ENCODE peak calls at places on chromosomes 11 and 22, in ten cellular contexts. J is psoas muscle; P is CD4-positive, CD25-positive, alpha-beta regulatory T cell; O is right lobe of liver; A is pancreas; C is tibial artery; M is RWPE2; W is Peyer's patch; V is CD8-positive, alpha-beta T cell; G is CD8-positive, alpha-beta memory T cell. F is an unnamed sample.

GRCh38 chr11:82732348-82732733 is 1.3 kb downstream of the FAM181B start:
- DNase-seq in V (no peak), C (no peak), M (no peak), O (no peak), A (no peak), P (no peak), W (no peak), G (no peak), J (no peak), F (no peak)

GRCh38 chr11:102831709-102832492 is 11.5 kb downstream of the MMP3 start:
- DNase-seq in W (peak; percentile 48), O (no peak), C (no peak), V (no peak), J (no peak), P (no peak), A (no peak), M (no peak), G (no peak), F (no peak)

GRCh38 chr22:17233348-17234043 is 14.3 kb upstream of the ADA2 start:
- DNase-seq in V (no peak), G (no peak), A (no peak), P (no peak), M (no peak), J (no peak), C (no peak), W (no peak), O (no peak), F (no peak)

GRCh38 chr11:111021131-111021530 is 224.4 kb upstream of the POU2AF2 start:
- DNase-seq in O (no peak), V (no peak), W (no peak), G (no peak), A (no peak), P (no peak), M (no peak), C (no peak), J (peak; percentile 69), F (no peak)

GRCh38 chr11:64804346-64805210 is 1.6 kb upstream of the MAP4K2 start:
- DNase-seq in P (no peak), C (no peak), W (no peak), V (no peak), A (no peak), G (no peak), J (no peak), O (peak; percentile 55), M (no peak), F (no peak)

GRCh38 chr11:67674442-67674871 is at the start of gene ALDH3B2:
- DNase-seq in J (no peak), V (no peak), P (no peak), A (peak; percentile 77), G (no peak), M (peak; percentile 80), W (no peak), O (no peak), C (no peak), F (no peak)

GRCh38 chr11:43923327-43924111 is 18.9 kb upstream of the C11orf96 start:
- DNase-seq in J (peak; percentile 75), G (no peak), M (no peak), A (no peak), V (no peak), W (peak; percentile 62), C (peak; percentile 91), P (no peak), O (no peak), F (peak; percentile 58)

GRCh38 chr11:94671553-94672366 is 96.4 kb upstream of the AMOTL1 start:
- DNase-seq in A (no peak), W (no peak), G (no peak), J (no peak), P (no peak), V (no peak), C (no peak), M (no peak), O (no peak), F (no peak)

GRCh38 chr11:115007851-115008250 is 329.5 kb downstream of the NXPE2 start:
- DNase-seq in V (no peak), C (no peak), W (no peak), M (no peak), G (no peak), P (no peak), J (no peak), A (no peak), O (no peak), F (no peak)

GRCh38 chr11:10158461-10158860 is 135.6 kb downstream of the SBF2 start:
- DNase-seq in P (no peak), J (no peak), V (no peak), W (no peak), C (no peak), O (no peak), G (no peak), A (no peak), M (no peak), F (no peak)

GRCh38 chr11:69022268-69022667 is 9.2 kb upstream of the MRGPRF start:
- DNase-seq in V (no peak), J (no peak), W (no peak), M (no peak), C (peak; percentile 86), A (no peak), P (no peak), G (no peak), O (no peak), F (no peak)

GRCh38 chr22:49825436-49825835 is 2.2 kb downstream of the BRD1 start:
- DNase-seq in C (no peak), M (no peak), G (no peak), A (no peak), W (no peak), J (peak; percentile 39), P (no peak), O (no peak), V (no peak), F (no peak)

GRCh38 chr22:25777870-25778269 is 35.9 kb downstream of the MYO18B start:
- DNase-seq in O (no peak), A (no peak), J (peak; percentile 35), M (no peak), G (no peak), W (peak; percentile 48), V (no peak), P (no peak), C (no peak), F (peak; percentile 51)

GRCh38 chr11:1409108-1409851 is 19.5 kb downstream of the BRSK2 start:
- DNase-seq in G (no peak), J (no peak), C (no peak), M (no peak), P (no peak), V (no peak), W (no peak), A (peak; percentile 85), O (no peak), F (no peak)

GRCh38 chr11:1405186-1406020 is 15.7 kb downstream of the BRSK2 start:
- DNase-seq in W (no peak), M (no peak), C (no peak), P (no peak), A (no peak), J (no peak), V (no peak), G (no peak), O (no peak), F (no peak)

GRCh38 chr11:1406571-1407485 is 17.1 kb downstream of the BRSK2 start:
- DNase-seq in W (no peak), G (no peak), O (no peak), J (no peak), A (no peak), V (no peak), C (no peak), P (no peak), M (no peak), F (no peak)

GRCh38 chr11:1408346-1408745 is 18.6 kb downstream of the BRSK2 start:
- DNase-seq in P (no peak), O (no peak), M (no peak), W (no peak), J (no peak), A (no peak), C (no peak), V (no peak), G (no peak), F (no peak)

GRCh38 chr11:1407668-1408067 is 17.9 kb downstream of the BRSK2 start:
- DNase-seq in W (no peak), V (no peak), M (no peak), A (peak; percentile 58), P (no peak), J (no peak), G (no peak), O (no peak), C (no peak), F (no peak)
- H3K27me3 ChIP-seq in W (no peaks in the 10 kb centered on the region), V (no peaks in the 10 kb centered on the region), M (no peaks in the 10 kb centered on the region), A (no peaks in the 10 kb centered on the region), P (no peaks in the 10 kb centered on the region), J (no peaks in the 10 kb centered on the region), G (no peaks in the 10 kb centered on the region), O (no peaks in the 10 kb centered on the region), C (no peaks in the 10 kb centered on the region), F (no peaks in the 10 kb centered on the region)

DNA sequence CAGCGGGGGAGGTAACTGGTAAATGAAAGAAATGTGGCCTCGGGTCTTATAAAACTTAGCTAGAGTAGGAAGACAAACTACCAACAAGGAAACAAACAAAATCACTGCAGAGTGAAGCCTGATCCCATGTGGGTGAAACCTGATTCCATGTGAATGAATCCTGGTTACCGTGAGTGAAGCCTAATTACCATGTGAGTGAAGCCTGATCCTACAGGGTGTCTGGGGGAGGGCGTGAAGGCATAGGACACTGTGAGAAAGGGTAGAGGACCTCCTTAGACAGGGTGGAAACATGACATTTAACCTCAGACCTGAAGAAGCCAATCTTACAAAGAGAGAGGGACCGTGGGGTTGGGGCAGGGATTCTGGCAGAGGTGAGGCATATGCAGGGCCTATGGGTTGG is 106.2 kb upstream of the USP47 start:
- DNase-seq in G (no peak), P (no peak), V (no peak), J (no peak), A (no peak), M (no peak), O (no peak), C (no peak), W (no peak), F (no peak)
- H3K4me1 ChIP-seq in G (no peaks in the 10 kb centered on the region), P (no peaks in the 10 kb centered on the region), V (no peaks in the 10 kb centered on the region), J (no peaks in the 10 kb centered on the region), A (no peaks in the 10 kb centered on the region), M (peaks cover 14% of the 10 kb centered on the region), O (no peaks in the 10 kb centered on the region), C (no peaks in the 10 kb centered on the region), W (no peaks in the 10 kb centered on the region), F (no peaks in the 10 kb centered on the region)

GRCh38 chr11:118143661-118144185 is 8.9 kb downstream of the SCN4B start:
- DNase-seq in V (no peak), M (no peak), G (no peak), W (no peak), C (peak; percentile 43), A (no peak), O (no peak), J (peak; percentile 30), P (no peak), F (no peak)
- H3K27me3 ChIP-seq in V (peaks cover 11% of the 10 kb centered on the region), M (no peaks in the 10 kb centered on the region), G (peaks cover 29% of the 10 kb centered on the region), W (no peaks in the 10 kb centered on the region), C (no peaks in the 10 kb centered on the region), A (no peaks in the 10 kb centered on the region), O (no peaks in the 10 kb centered on the region), J (no peaks in the 10 kb centered on the region), P (peaks cover 26% of the 10 kb centered on the region), F (peaks cover 31% of the 10 kb centered on the region)

DNA sequence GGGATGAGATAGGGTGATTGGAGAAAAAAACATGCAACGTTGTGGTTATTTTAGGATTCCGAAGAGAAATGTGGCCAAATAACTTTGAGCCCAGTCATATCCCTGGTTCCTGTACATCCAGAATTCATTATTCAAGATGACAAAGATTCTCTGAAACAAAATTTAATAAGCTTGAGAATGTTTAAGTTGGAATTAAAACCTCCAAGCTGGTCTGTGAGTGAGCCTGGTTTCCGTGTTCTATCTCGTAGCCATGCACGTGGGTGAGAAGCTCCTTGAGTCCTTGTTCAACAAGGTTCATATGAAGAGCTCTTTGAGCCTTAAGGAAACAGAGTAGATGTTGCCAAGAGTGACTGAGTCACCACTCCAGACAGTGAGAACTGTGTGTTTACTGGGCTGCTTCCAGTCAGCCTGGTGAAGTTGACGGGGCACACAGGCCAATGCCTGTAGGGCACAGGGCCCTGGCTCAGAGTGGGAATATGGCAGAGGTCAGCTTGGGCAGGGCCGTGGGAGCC is 206.5 kb downstream of the NAV2 start:
- DNase-seq in C (peak; percentile 91), G (no peak), P (no peak), J (no peak), O (peak; percentile 83), M (peak; percentile 73), A (peak; percentile 50), V (no peak), W (no peak), F (no peak)
- H3K4me1 ChIP-seq in C (peaks cover 59% of the 10 kb centered on the region), G (no peaks in the 10 kb centered on the region), P (no peaks in the 10 kb centered on the region), J (no peaks in the 10 kb centered on the region), O (peaks cover 9% of the 10 kb centered on the region), M (peaks cover 17% of the 10 kb centered on the region), A (peaks cover under 1% of the 10 kb centered on the region), V (no peaks in the 10 kb centered on the region), W (no peaks in the 10 kb centered on the region), F (no peaks in the 10 kb centered on the region)

F was measured in HAP-1.